ENCODE peak calls at places on chromosomes 11 and 22, in eight cellular contexts. G is heart left ventricle, H is dorsolateral prefrontal cortex, V is prostate gland, O is ELF-1, M is type B pancreatic cell, Y is GM04504, J is SHP77. W is an unnamed sample.

GRCh38 chr11:23976776-23977380 is 520.0 kb upstream of the LUZP2 start:
- DNase-seq in V (no peak), H (no peak), J (no peak), M (no peak), Y (peak), G (no peak), O (no peak), W (no peak)

GRCh38 chr11:57680552-57680874 is 12.6 kb downstream of the ZDHHC5 start:
- DNase-seq in H (no peak), M (no peak), G (no peak), Y (peak), V (no peak), J (no peak), O (no peak), W (no peak)

GRCh38 chr11:34890812-34891211 is 25.4 kb downstream of the APIP start:
- DNase-seq in G (no peak), J (peak), V (no peak), H (no peak), M (no peak), O (no peak), Y (peak), W (no peak)

GRCh38 chr11:81470446-81470845 is 1263.2 kb downstream of the FAM181B start:
- DNase-seq in Y (no peak), H (no peak), V (no peak), M (no peak), J (no peak), O (no peak), G (no peak), W (no peak)

GRCh38 chr11:16081756-16082531 is 274.4 kb downstream of the SOX6 start:
- DNase-seq in G (no peak), M (no peak), H (no peak), J (no peak), V (no peak), Y (no peak), O (no peak), W (no peak)

GRCh38 chr11:36006556-36006955 is 62.7 kb downstream of the LDLRAD3 start:
- DNase-seq in M (no peak), O (no peak), J (no peak), H (no peak), G (no peak), Y (no peak), V (no peak), W (no peak)

GRCh38 chr11:15208570-15209222 is 94.0 kb downstream of the INSC start:
- DNase-seq in G (peak), M (peak), V (peak), H (peak), O (peak), Y (peak), J (peak), W (peak)

GRCh38 chr22:17057959-17058814 is 26.6 kb upstream of the IL17RA start:
- DNase-seq in Y (no peak), J (peak), V (peak), O (peak), H (peak), M (no peak), G (no peak), W (peak)

GRCh38 chr22:42179616-42180015 is 49.0 kb upstream of the CYP2D6 start:
- DNase-seq in V (no peak), H (peak), Y (peak), G (no peak), J (no peak), O (no peak), M (no peak), W (no peak)

GRCh38 chr22:20038574-20038973 is 17.7 kb downstream of the TANGO2 start:
- DNase-seq in V (no peak), O (no peak), J (no peak), H (no peak), G (no peak), M (no peak), Y (no peak), W (no peak)

GRCh38 chr11:112941096-112941495 is 20.1 kb upstream of the NCAM1 start:
- DNase-seq in G (no peak), M (no peak), O (no peak), H (no peak), Y (no peak), J (no peak), V (no peak), W (no peak)

GRCh38 chr11:105867742-105868141 is 154.3 kb downstream of the MSANTD4 start:
- DNase-seq in O (no peak), H (no peak), G (no peak), Y (no peak), J (no peak), V (no peak), M (no peak), W (no peak)

GRCh38 chr22:23215294-23216204 is 35.2 kb downstream of the BCR start:
- DNase-seq in O (no peak), V (no peak), H (no peak), M (no peak), J (no peak), Y (no peak), G (no peak), W (no peak)

GRCh38 chr22:21703684-21704316 is 31.8 kb downstream of the YPEL1 start:
- DNase-seq in V (no peak), H (no peak), O (no peak), Y (no peak), G (no peak), M (no peak), J (no peak), W (no peak)

GRCh38 chr11:68040121-68040956 is 1.5 kb downstream of the TCIRG1 start:
- DNase-seq in H (no peak), M (peak), J (peak), V (peak), Y (no peak), O (peak), G (peak), W (no peak)

GRCh38 chr11:76796511-76797203 is 13.5 kb downstream of the TSKU start:
- DNase-seq in G (no peak), V (no peak), J (no peak), Y (no peak), O (no peak), H (no peak), M (peak), W (no peak)

GRCh38 chr11:64400096-64400495 is 41.1 kb downstream of the RPS6KA4 start:
- DNase-seq in O (no peak), M (no peak), V (no peak), Y (no peak), G (no peak), J (no peak), H (no peak), W (no peak)

GRCh38 chr11:120612363-120613263 is 101.1 kb downstream of the GRIK4 start:
- DNase-seq in J (no peak), Y (no peak), H (no peak), V (no peak), M (no peak), O (peak), G (no peak), W (peak)

GRCh38 chr11:31799794-31800397 is 11.2 kb downstream of the PAX6 start:
- DNase-seq in V (no peak), H (no peak), Y (no peak), O (no peak), G (peak), J (no peak), M (no peak), W (no peak)

GRCh38 chr11:118911880-118912741 is 13.6 kb downstream of the BCL9L start:
- DNase-seq in M (peak), J (no peak), V (peak), O (peak), Y (no peak), G (peak), H (no peak), W (no peak)

GRCh38 chr11:128837627-128838026 is 29.5 kb downstream of the KCNJ1 start:
- DNase-seq in G (no peak), O (no peak), V (no peak), H (no peak), M (no peak), Y (no peak), J (no peak), W (no peak)

GRCh38 chr22:27186643-27187042 is 529.3 kb downstream of the MIAT start:
- DNase-seq in Y (no peak), V (no peak), M (peak), H (no peak), G (no peak), O (no peak), J (no peak), W (no peak)

GRCh38 chr11:72781313-72782080 is 12.3 kb downstream of the STARD10 start:
- DNase-seq in Y (no peak), G (no peak), V (peak), M (no peak), H (peak), J (peak), O (no peak), W (no peak)

GRCh38 chr22:40281717-40282116 is 64.6 kb upstream of the ADSL start:
- DNase-seq in H (peak), V (peak), O (peak), Y (no peak), J (peak), M (no peak), G (no peak), W (no peak)

GRCh38 chr22:38442967-38443674 is 11.9 kb downstream of the KCNJ4 start:
- DNase-seq in M (no peak), G (no peak), J (no peak), Y (no peak), V (no peak), O (no peak), H (no peak), W (no peak)

GRCh38 chr22:41699264-41700104 is at the start of gene MEI1:
- DNase-seq in J (no peak), M (no peak), G (peak), V (peak), Y (no peak), H (peak), O (peak), W (peak)

GRCh38 chr11:31887180-31887579 is 76.1 kb upstream of the PAX6 start:
- DNase-seq in H (no peak), O (peak), G (no peak), V (no peak), Y (no peak), J (no peak), M (no peak), W (no peak)

GRCh38 chr11:36127550-36127949 is 161.7 kb downstream of the COMMD9 start:
- DNase-seq in J (no peak), G (no peak), V (no peak), Y (no peak), O (no peak), M (no peak), H (no peak), W (no peak)

GRCh38 chr22:47437110-47437509 is 674.7 kb downstream of the TBC1D22A start:
- DNase-seq in J (no peak), O (no peak), Y (no peak), V (no peak), G (no peak), M (no peak), H (no peak), W (no peak)

GRCh38 chr11:26286472-26287066 is 45.4 kb upstream of the ANO3 start:
- DNase-seq in H (no peak), V (no peak), O (peak), J (no peak), M (no peak), G (no peak), Y (no peak), W (no peak)

GRCh38 chr11:68961245-68961644 is 19.5 kb downstream of the MRGPRD start:
- DNase-seq in M (no peak), O (no peak), Y (no peak), J (no peak), G (no peak), H (no peak), V (no peak), W (no peak)

GRCh38 chr11:16410479-16410878 is 54.1 kb upstream of the SOX6 start:
- DNase-seq in H (no peak), J (no peak), Y (no peak), V (no peak), M (no peak), O (no peak), G (no peak), W (no peak)